ENCODE peak calls at places on chromosomes 4 and X, in ten cellular contexts. V is caudate nucleus; C is mucosa of descending colon; B is HT-29; F is HT1080; X is A172; Y is activated CD8-positive, alpha-beta memory T cell treated with anti-CD3 and anti-CD28 coated beads, Interleukin-2, amount 50 U/mL, for 4 hours; L is activated effector memory CD4-positive, alpha-beta T cell treated with Interleukin-2 at 50 U/mL for 16 hours; I is B cell; K is NCI-H526 treated with DMSO at 0.1 percent for 48 hours. T is an unnamed sample.
A peak's percentile ranks its signal among the peaks of the same experiment; 100 is the strongest.

GRCh38 chrX:46957299-46957698 is 45.1 kb downstream of the JADE3 start:
- DNase-seq in B (no peak), K (no peak), X (no peak), F (no peak), V (no peak), I (no peak), Y (no peak), C (peak; percentile 17), L (no peak), T (no peak)

GRCh38 chrX:56947695-56948094 is 47.6 kb downstream of the SPIN3 start:
- DNase-seq in X (peak; percentile 48), V (no peak), I (no peak), B (no peak), K (no peak), C (no peak), L (no peak), F (no peak), Y (no peak), T (no peak)

GRCh38 chrX:121642415-121642814 is 595.0 kb downstream of the GLUD2 start:
- DNase-seq in K (no peak), I (no peak), C (no peak), V (no peak), Y (no peak), X (no peak), L (no peak), F (no peak), B (no peak), T (no peak)

GRCh38 chr4:94746746-94747145 is 11.0 kb upstream of the BMPR1B start:
- DNase-seq in C (no peak), B (no peak), K (no peak), L (no peak), F (no peak), Y (no peak), X (no peak), V (no peak), I (no peak), T (no peak)

GRCh38 chr4:184039963-184040383 is 134.9 kb downstream of the STOX2 start:
- DNase-seq in B (no peak), I (no peak), C (no peak), V (no peak), L (no peak), K (no peak), X (no peak), F (no peak), Y (no peak), T (peak; percentile 26)

GRCh38 chr4:118834070-118834469 is 1.9 kb downstream of the SEC24D start:
- DNase-seq in V (no peak), Y (no peak), F (no peak), K (no peak), L (no peak), X (no peak), C (no peak), I (no peak), B (no peak), T (no peak)

GRCh38 chr4:7155611-7156071 is 36.7 kb upstream of the SORCS2 start:
- DNase-seq in K (no peak), F (peak; percentile 46), C (peak; percentile 51), Y (peak; percentile 6), B (no peak), I (no peak), X (peak; percentile 8), V (no peak), L (no peak), T (no peak)

GRCh38 chr4:89048906-89049601 is 7.9 kb downstream of the FAM13A start:
- DNase-seq in I (no peak), B (no peak), V (no peak), Y (no peak), K (no peak), C (no peak), L (no peak), X (no peak), F (no peak), T (no peak)

GRCh38 chr4:69860007-69860406 is at the start of gene SULT1E1:
- DNase-seq in K (no peak), Y (no peak), L (no peak), I (no peak), B (no peak), C (no peak), F (peak; percentile 29), V (no peak), X (no peak), T (no peak)

T was measured in WTC11.